ENCODE peak calls at places on chromosomes 1 and 21, in seven cellular contexts. S, E, H, D, Z, Q and A are unnamed samples. For H3K27me3, the result is how much of the 10 kb centered on the place peaks cover.

GRCh38 chr21:31372176-31372765 is 28.2 kb upstream of the TIAM1 start:
- DNase-seq in E (no peak), H (no peak), S (no peak), Q (peak), D (no peak), Z (no peak), A (no peak)

GRCh38 chr1:227445746-227446145 is 117.6 kb upstream of the ZNF678 start:
- DNase-seq in E (no peak), S (no peak), Z (no peak), D (no peak), H (no peak), Q (no peak), A (no peak)

GRCh38 chr1:208045410-208046252 is 134.7 kb upstream of the CD34 start:
- DNase-seq in S (no peak), E (no peak), Q (no peak), H (peak), Z (no peak), D (no peak), A (no peak)

GRCh38 chr21:46599251-46599572 is 5.7 kb downstream of the S100B start:
- DNase-seq in H (no peak), Z (peak), S (no peak), E (peak), Q (no peak), D (no peak), A (peak)

GRCh38 chr1:8876099-8876496 is 2.4 kb downstream of the ENO1 start:
- DNase-seq in Q (no peak), D (no peak), Z (no peak), H (no peak), S (no peak), E (no peak), A (no peak)

GRCh38 chr21:21268885-21269284 is 270.7 kb downstream of the NCAM2 start:
- DNase-seq in S (no peak), H (no peak), Z (no peak), Q (no peak), E (no peak), D (no peak), A (no peak)

GRCh38 chr21:31921079-31921478 is 48.3 kb downstream of the HUNK start:
- DNase-seq in H (no peak), S (no peak), Z (no peak), Q (no peak), E (no peak), D (no peak), A (no peak)

GRCh38 chr1:230857822-230858221 is 10.5 kb downstream of the C1orf198 start:
- DNase-seq in E (no peak), D (no peak), Q (no peak), Z (no peak), S (no peak), H (no peak), A (no peak)

GRCh38 chr1:245771521-245772281 is 616.9 kb downstream of the KIF26B start:
- DNase-seq in H (no peak), Z (peak), S (no peak), D (no peak), E (no peak), Q (no peak), A (no peak)

GRCh38 chr1:244160455-244161020 is 109.5 kb downstream of the ZBTB18 start:
- DNase-seq in H (no peak), Q (no peak), E (no peak), D (no peak), Z (no peak), S (no peak), A (no peak)

GRCh38 chr1:180255538-180256352 is 25.7 kb downstream of the LHX4 start:
- DNase-seq in Z (no peak), D (no peak), S (peak), E (no peak), H (no peak), Q (no peak), A (no peak)

GRCh38 chr1:61659061-61659460 is 65.9 kb downstream of the TM2D1 start:
- DNase-seq in E (no peak), S (no peak), Z (no peak), Q (no peak), H (no peak), D (no peak), A (no peak)

GRCh38 chr1:166721145-166721544 is 118.1 kb upstream of the POGK start:
- DNase-seq in Q (no peak), E (peak), D (no peak), Z (no peak), S (no peak), H (no peak), A (no peak)

GRCh38 chr1:168271636-168272035 is 9.0 kb upstream of the TBX19 start:
- DNase-seq in E (no peak), H (no peak), S (no peak), D (no peak), Q (no peak), Z (no peak), A (no peak)

GRCh38 chr1:60621524-60621923 is 460.8 kb upstream of the NFIA start:
- DNase-seq in Z (peak), H (no peak), S (no peak), Q (no peak), E (peak), D (no peak), A (no peak)

GRCh38 chr1:108817016-108817415 is 39.9 kb downstream of the AKNAD1 start:
- DNase-seq in D (no peak), H (no peak), Z (peak), S (no peak), Q (no peak), E (no peak), A (no peak)
- H3K27ac ChIP-seq in D (no peak), H (peak), Z (no peak), S (peak), Q (peak), E (no peak), A (peak)

DNA sequence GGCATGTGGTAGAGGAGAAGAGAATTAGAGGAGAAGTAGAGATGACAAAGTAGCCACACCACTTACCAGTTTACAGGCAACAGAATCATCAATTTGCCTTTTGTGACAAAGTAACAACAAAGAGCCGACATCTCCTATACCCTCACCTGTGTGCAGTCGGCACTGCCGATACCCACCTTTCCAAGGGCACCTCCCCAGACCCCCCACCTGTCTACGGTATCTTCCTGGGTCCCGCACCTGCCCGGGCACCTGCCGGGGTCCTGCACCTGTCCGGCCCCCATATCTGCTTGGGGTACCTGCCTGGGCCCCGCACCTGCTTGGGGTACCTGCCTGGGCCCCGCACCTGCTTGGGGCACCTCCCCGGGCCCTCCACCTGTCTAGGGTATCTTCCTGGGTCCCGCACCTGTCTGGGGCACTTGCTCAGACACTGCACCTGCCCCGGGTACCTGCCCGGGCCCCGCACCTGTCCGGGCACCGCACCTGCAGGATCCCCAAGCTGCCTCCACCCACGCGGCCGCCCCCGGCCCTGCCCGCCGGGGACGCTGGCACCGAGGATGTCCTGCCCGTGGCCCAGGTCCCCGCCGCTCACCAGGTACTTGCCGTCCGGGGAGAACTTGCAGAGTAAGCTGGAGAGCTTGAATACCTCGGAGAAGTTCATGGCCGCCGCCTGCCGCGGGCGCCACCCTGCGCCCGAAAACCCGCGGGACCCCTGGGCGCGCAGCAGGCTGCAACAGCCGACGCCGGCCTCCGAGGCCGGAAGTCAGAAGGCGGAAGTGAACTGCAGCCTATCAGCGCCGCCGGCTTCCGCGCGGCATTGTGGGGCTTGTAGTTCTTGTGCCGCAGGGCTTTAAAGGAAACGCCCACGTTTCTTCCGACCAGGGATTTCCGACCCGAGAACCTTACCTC is at the start of gene WRAP73:
- DNase-seq in Q (peak), S (peak), E (peak), H (peak), D (peak), Z (peak), A (peak)
- TF ChIP-seq CTCF in Q (peak), S (no peak), E (peak), H (no peak), D (no peak), Z (peak), A (peak)

DNA sequence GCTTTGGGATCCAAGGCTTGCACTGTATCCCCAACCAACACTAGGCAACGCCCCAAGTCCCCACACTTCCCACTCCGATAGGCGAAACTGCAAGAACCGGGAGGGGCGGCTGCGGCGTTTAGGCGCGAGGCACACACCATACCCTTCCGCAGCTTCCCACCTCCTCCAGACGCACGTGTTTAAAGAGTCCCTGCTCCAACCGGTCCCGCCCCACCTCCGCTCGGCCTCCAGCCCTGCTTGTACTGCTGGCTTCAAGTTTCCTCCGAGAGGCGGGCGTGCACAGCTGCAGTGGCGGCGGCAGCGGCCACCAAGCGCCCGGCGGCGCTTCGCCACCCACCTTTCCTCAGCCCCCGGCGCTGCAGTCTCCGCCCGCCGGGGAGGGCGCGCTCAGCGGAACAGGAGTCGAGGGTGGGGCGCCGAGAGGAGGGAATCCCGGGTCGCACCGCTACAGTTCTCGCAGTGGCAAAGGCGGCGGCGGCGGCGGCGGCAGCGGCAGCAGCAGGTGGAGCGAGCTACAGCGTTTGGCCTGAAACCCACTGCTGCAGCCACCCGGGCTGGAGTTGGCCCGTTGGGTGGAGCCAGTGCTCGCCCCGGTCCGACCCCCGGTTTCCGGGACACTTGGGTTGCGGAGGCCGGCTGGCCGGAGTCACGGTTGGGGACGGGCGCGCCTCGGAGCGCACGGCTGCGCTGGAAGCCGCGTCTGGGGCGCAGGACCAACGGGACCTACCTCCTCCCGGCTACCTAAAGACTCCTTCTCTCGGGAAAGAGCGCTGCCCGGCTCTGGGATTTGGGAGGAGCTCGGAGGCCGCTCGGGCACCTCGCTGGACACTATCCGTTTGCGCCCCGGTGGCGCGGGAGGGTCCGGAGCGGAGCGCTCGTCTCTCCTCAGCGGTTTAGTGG is at the start of gene CNIH3:
- DNase-seq in S (no peak), D (peak), Z (peak), Q (peak), E (peak), H (no peak), A (no peak)
- H3K27me3 ChIP-seq in S (under half), D (half or more), Z (half or more), Q (half or more), E (half or more), H (under half), A (under half)

GRCh38 chr1:26184883-26185282 is 5.5 kb upstream of the CATSPER4 start:
- DNase-seq in E (no peak), Q (no peak), S (no peak), D (no peak), Z (no peak), H (no peak), A (no peak)

GRCh38 chr1:26180010-26180506 is 2.8 kb downstream of the CNKSR1 start:
- DNase-seq in D (no peak), Q (no peak), S (no peak), Z (no peak), H (no peak), E (no peak), A (no peak)

GRCh38 chr1:26184086-26184485 is 6.3 kb upstream of the CATSPER4 start:
- DNase-seq in Z (no peak), Q (no peak), S (no peak), E (no peak), D (no peak), H (no peak), A (no peak)

GRCh38 chr1:26182372-26182675 is 5.0 kb downstream of the CNKSR1 start:
- DNase-seq in D (no peak), H (no peak), E (no peak), Z (no peak), S (no peak), Q (no peak), A (no peak)

DNA sequence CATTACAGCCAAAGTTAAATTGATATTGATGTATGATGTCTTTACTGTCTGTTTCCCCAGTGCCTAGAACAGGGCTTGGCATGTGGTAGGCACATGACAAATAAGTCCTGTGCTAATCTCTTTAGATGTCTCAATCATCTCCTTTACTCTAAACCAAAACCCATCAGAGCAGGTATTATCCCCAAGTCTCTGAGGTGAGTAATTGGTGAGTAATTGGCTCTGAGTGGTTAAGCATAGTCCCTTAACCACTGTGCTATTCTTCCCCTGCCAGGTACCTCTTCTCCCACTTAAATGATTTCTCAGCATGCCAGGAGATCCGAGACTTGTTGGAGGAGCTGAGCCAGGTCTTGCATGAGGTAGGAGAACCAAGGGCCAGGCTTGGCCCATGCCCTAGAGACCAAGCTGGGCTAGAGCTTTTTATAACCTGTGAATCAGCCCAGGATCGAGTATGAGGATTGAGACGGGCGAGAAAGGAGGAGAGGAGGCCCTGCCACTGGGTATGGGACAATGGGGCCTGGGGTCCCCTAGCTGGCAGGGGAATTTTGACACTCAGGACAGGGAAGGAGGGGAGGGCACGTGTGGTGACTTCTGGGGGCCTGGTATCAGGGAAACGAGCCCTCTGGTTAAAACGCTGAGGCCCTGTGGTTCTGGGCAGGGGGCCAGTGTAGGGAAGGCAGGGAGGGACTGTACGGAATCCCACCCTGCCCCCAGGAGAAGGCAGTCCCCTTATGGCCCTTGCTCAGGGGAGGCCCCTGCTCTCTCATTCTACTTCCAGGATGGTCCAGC is 4.5 kb downstream of the CNKSR1 start:
- DNase-seq in D (no peak), S (no peak), Z (no peak), Q (no peak), E (no peak), H (no peak), A (no peak)
- H3K27ac ChIP-seq in D (no peak), S (no peak), Z (no peak), Q (no peak), E (no peak), H (no peak), A (no peak)

GRCh38 chr21:35011681-35012080 is 37.4 kb downstream of the RUNX1 start:
- DNase-seq in D (no peak), Q (peak), Z (no peak), H (no peak), E (no peak), S (no peak), A (no peak)
- TF ChIP-seq CTCF in D (no peak), Q (no peak), Z (no peak), H (no peak), E (no peak), S (no peak), A (no peak)